ENCODE peak calls at places on chromosomes 11 and 22, in ten cellular contexts. J, A, H, Q, R, N, E, G, L and K are unnamed samples.

GRCh38 chr11:11119917-11120316 is 233.1 kb downstream of the CSNK2A3 start:
- DNase-seq in J (no peak), A (no peak), H (peak), Q (no peak), R (no peak), N (no peak), E (no peak), G (no peak), L (no peak), K (no peak)

GRCh38 chr11:84390441-84391078 is 1104.4 kb upstream of the CCDC90B start:
- DNase-seq in J (peak), A (no peak), H (peak), Q (no peak), R (no peak), N (no peak), E (no peak), G (peak), L (peak), K (no peak)

GRCh38 chr11:130909650-130910049 is 6.6 kb downstream of the SNX19 start:
- DNase-seq in J (no peak), A (peak), H (no peak), Q (peak), R (no peak), N (no peak), E (no peak), G (peak), L (peak), K (no peak)

GRCh38 chr11:116984186-116984585 is 114.0 kb downstream of the SIK3 start:
- DNase-seq in J (no peak), A (peak), H (no peak), Q (no peak), R (no peak), N (peak), E (no peak), G (peak), L (peak), K (no peak)

GRCh38 chr11:122656631-122657101 is 1.1 kb downstream of the UBASH3B start:
- DNase-seq in J (no peak), A (no peak), H (peak), Q (peak), R (no peak), N (no peak), E (peak), G (peak), L (peak), K (no peak)

GRCh38 chr11:110866081-110866480 is 153.8 kb upstream of the ARHGAP20 start:
- DNase-seq in J (no peak), A (no peak), H (no peak), Q (no peak), R (no peak), N (no peak), E (no peak), G (no peak), L (no peak), K (no peak)

GRCh38 chr11:8776209-8776608 is 93.6 kb downstream of the RPL27A start:
- DNase-seq in J (no peak), A (no peak), H (no peak), Q (no peak), R (no peak), N (no peak), E (no peak), G (no peak), L (no peak), K (no peak)

GRCh38 chr22:46734830-46735453 is 3.1 kb downstream of the CERK start:
- DNase-seq in J (peak), A (no peak), H (no peak), Q (peak), R (no peak), N (no peak), E (peak), G (no peak), L (no peak), K (no peak)

GRCh38 chr11:96090711-96091110 is 166.8 kb upstream of the MTMR2 start:
- DNase-seq in J (no peak), A (peak), H (no peak), Q (peak), R (no peak), N (peak), E (no peak), G (peak), L (peak), K (no peak)

GRCh38 chr11:1274501-1274900 is 34.9 kb downstream of the TOLLIP start:
- DNase-seq in J (no peak), A (no peak), H (no peak), Q (no peak), R (no peak), N (no peak), E (no peak), G (no peak), L (no peak), K (no peak)

GRCh38 chr11:117827521-117828511 is 3.3 kb upstream of the FXYD2 start:
- DNase-seq in J (no peak), A (no peak), H (peak), Q (no peak), R (no peak), N (no peak), E (no peak), G (no peak), L (no peak), K (peak)

GRCh38 chr11:13745165-13745564 is 76.7 kb downstream of the FAR1 start:
- DNase-seq in J (no peak), A (no peak), H (no peak), Q (peak), R (no peak), N (no peak), E (no peak), G (no peak), L (peak), K (no peak)

GRCh38 chr22:42294034-42294985 is 23.9 kb upstream of the TCF20 start:
- DNase-seq in J (no peak), A (peak), H (peak), Q (peak), R (no peak), N (peak), E (peak), G (peak), L (peak), K (no peak)

GRCh38 chr11:78876686-78877085 is 302.0 kb upstream of the NARS2 start:
- DNase-seq in J (no peak), A (no peak), H (no peak), Q (no peak), R (no peak), N (no peak), E (no peak), G (no peak), L (no peak), K (no peak)